ENCODE peak calls at places on chromosomes 3 and 15, in eight cellular contexts. K is substantia nigra; S is Karpas-422; Y is psoas muscle; J is neuronal stem cell; Z is ovary; X is mesenchymal stem cell; F is CD8-positive, alpha-beta T cell. R is an unnamed sample.

GRCh38 chr15:68183886-68184285 is 21.2 kb downstream of the CALML4 start:
- DNase-seq in Y (no peak), X (peak; percentile 66), F (no peak), J (no peak), K (no peak), S (no peak), Z (no peak), R (no peak)

GRCh38 chr15:50415752-50416404 is 8.3 kb upstream of the USP8 start:
- DNase-seq in S (no peak), X (peak; percentile 57), K (no peak), Z (no peak), F (no peak), Y (no peak), J (no peak), R (no peak)

GRCh38 chr3:155097009-155097349 is 16.9 kb downstream of the MME start:
- DNase-seq in J (no peak), K (no peak), X (no peak), F (no peak), S (no peak), Y (no peak), Z (no peak), R (no peak)

GRCh38 chr3:64445318-64446300 is 220.3 kb upstream of the PRICKLE2 start:
- DNase-seq in K (no peak), S (no peak), F (no peak), X (peak; percentile 64), Z (peak; percentile 71), J (peak; percentile 37), Y (no peak), R (no peak)

GRCh38 chr15:101051291-101052030 is 132.3 kb downstream of the LRRK1 start:
- DNase-seq in Y (no peak), X (no peak), J (no peak), Z (no peak), F (peak; percentile 42), K (no peak), S (no peak), R (peak; percentile 64)

GRCh38 chr15:62648954-62649353 is 393.6 kb upstream of the TPM1 start:
- DNase-seq in K (no peak), F (no peak), Y (no peak), Z (no peak), S (peak; percentile 69), X (peak; percentile 21), J (no peak), R (no peak)

GRCh38 chr3:110198717-110199587 is 861.6 kb upstream of the DPPA4 start:
- DNase-seq in Z (peak; percentile 9), F (no peak), S (no peak), K (no peak), Y (no peak), X (no peak), J (no peak), R (no peak)

GRCh38 chr15:61644550-61644949 is 415.4 kb upstream of the RORA start:
- DNase-seq in Z (no peak), K (no peak), X (no peak), J (no peak), Y (no peak), S (no peak), F (no peak), R (no peak)

GRCh38 chr3:156509209-156510174 is 45.4 kb downstream of the SSR3 start:
- DNase-seq in X (peak; percentile 69), K (no peak), Y (no peak), F (no peak), S (peak; percentile 86), J (peak; percentile 21), Z (no peak), R (no peak)

GRCh38 chr15:74950078-74951000 is 6.2 kb downstream of the RPP25 start:
- DNase-seq in K (no peak), J (peak; percentile 84), X (peak; percentile 83), F (peak; percentile 84), Z (peak; percentile 80), Y (peak; percentile 52), S (peak; percentile 91), R (peak; percentile 75)

GRCh38 chr3:40996382-40996781 is 202.9 kb upstream of the CTNNB1 start:
- DNase-seq in K (no peak), S (no peak), F (no peak), J (no peak), X (peak; percentile 50), Y (no peak), Z (no peak), R (no peak)

GRCh38 chr15:62619105-62619504 is 423.4 kb upstream of the TPM1 start:
- DNase-seq in K (no peak), J (no peak), S (no peak), X (no peak), F (no peak), Z (no peak), Y (no peak), R (no peak)

GRCh38 chr3:83849331-83849730 is 1109.5 kb upstream of the CADM2 start:
- DNase-seq in K (no peak), F (no peak), Y (no peak), Z (no peak), S (no peak), J (no peak), X (no peak), R (no peak)

GRCh38 chr15:66425837-66426236 is 39.1 kb downstream of the MAP2K1 start:
- DNase-seq in F (no peak), J (no peak), X (no peak), K (no peak), Y (no peak), S (no peak), Z (no peak), R (no peak)

GRCh38 chr3:126394179-126394976 is at the start of gene CFAP100:
- DNase-seq in K (no peak), Y (no peak), F (no peak), X (peak; percentile 48), J (peak; percentile 80), Z (peak; percentile 51), S (no peak), R (peak; percentile 82)

GRCh38 chr15:64987136-64987535 is 2.6 kb downstream of the SPG21 start:
- DNase-seq in X (no peak), J (no peak), Y (no peak), F (no peak), K (no peak), S (no peak), Z (no peak), R (no peak)

GRCh38 chr15:79682285-79682684 is 214.5 kb downstream of the MTHFS start:
- DNase-seq in Y (peak; percentile 27), F (no peak), S (no peak), Z (peak; percentile 31), J (no peak), X (peak; percentile 6), K (no peak), R (no peak)

GRCh38 chr15:79680721-79681120 is 216.1 kb downstream of the MTHFS start:
- DNase-seq in K (no peak), F (no peak), Z (no peak), J (peak; percentile 56), X (peak; percentile 62), Y (no peak), S (no peak), R (no peak)

GRCh38 chr15:79678032-79678701 is 218.6 kb downstream of the MTHFS start:
- DNase-seq in Z (no peak), X (no peak), S (no peak), J (no peak), F (no peak), Y (no peak), K (no peak), R (no peak)

DNA sequence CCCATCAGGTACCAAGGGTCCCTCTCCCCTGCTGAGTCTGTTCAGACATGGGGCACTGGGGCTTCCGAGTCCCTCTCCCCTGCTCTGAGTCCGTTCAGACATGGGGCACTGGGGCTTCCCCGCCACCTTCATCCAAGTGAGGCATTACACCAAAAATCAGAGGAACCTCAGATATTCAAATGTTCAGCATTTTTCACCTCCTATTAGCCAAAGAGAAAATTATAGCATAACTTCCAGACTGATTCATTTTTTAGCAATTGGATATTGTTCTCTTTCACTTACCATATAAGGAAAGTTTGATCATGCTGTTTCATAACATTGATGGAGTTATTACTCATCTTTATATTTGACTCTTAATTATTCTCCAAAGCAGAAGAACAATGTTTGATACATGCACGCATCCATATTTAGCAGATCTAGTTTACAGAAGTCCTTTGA is 213.9 kb downstream of the MTHFS start:
- DNase-seq in X (no peak), J (no peak), S (no peak), K (no peak), Y (no peak), Z (no peak), F (no peak), R (no peak)
- H3K27ac ChIP-seq in X (peak overlapping the region; percentile 83), J (no peak overlapping the region), S (no peak overlapping the region), K (no peak overlapping the region), Y (no peak overlapping the region), Z (no peak overlapping the region), F (no peak overlapping the region), R (no peak overlapping the region)

DNA sequence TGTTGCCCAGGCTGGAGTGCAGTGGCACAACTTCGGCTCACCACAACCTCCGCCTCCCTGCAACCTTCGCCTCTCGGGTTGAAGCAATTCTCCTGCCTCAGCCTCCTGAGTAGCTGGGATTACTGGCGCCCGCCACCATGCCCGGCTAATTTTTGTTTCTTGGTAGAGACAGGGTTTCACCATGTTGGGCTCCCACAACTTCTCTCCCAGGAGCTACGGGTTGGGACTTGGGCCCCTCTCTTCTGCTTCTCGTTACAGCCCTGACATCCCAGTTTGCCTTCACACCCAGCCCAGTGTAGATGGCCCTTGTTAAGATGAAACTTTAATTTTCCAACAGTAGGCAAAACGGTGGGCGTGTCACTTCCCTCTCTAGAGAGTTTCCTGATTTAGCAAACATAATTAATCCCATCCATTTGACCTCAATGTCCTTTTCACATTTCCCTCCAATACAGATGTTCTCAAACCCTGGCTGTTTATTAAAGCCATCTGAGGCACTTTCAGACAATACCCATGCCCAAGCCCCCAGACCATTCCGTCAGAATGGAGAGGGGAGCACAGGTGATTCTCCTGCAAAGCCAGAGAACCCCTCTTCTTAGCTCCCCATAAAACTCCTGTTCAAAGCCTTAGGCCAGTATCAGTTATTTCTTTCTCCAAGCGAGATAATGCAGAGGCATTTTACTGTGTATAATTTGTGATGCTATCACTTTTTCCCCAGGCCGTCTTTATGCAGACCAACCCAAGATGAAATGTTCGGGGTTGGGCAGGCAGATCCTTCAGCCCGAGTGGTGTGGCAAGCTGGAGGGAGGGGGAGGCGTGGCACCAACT is 245.7 kb downstream of the XXYLT1 start:
- DNase-seq in S (no peak), F (no peak), X (no peak), J (no peak), Y (no peak), Z (no peak), K (no peak), R (no peak)
- H3K27ac ChIP-seq in S (no peak overlapping the region), F (no peak overlapping the region), X (no peak overlapping the region), J (no peak overlapping the region), Y (no peak overlapping the region), Z (no peak overlapping the region), K (no peak overlapping the region), R (no peak overlapping the region)

GRCh38 chr3:42406727-42407450 is 3.5 kb downstream of the LYZL4 start:
- DNase-seq in F (no peak), X (no peak), Z (no peak), S (no peak), K (no peak), Y (no peak), J (no peak), R (no peak)
- H3K27ac ChIP-seq in F (no peak overlapping the region), X (no peak overlapping the region), Z (no peak overlapping the region), S (no peak overlapping the region), K (no peak overlapping the region), Y (no peak overlapping the region), J (no peak overlapping the region), R (no peak overlapping the region)

DNA sequence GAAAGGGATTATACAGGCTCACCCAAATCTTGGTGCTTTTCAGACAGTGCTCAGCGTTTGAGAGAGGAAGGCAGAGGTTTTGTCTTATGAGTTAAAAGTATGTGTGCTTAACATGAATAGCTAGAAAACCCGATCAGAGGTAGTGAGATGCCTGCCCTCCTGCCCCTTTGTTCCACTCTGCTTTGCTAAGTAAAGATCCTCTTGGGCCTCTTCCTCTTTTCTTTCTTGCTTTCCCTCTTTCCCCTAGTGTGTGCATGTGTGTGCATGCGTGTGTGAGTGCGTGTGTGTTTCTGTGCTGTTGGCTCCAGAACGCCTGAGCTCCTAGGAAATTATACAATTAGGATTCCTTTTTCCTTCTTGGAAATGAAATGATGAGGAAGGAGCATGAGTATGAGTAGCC is 261.3 kb upstream of the NR2E3 start:
- DNase-seq in Y (no peak), X (no peak), J (no peak), Z (no peak), S (no peak), K (no peak), F (no peak), R (no peak)
- H3K27ac ChIP-seq in Y (no peak overlapping the region), X (no peak overlapping the region), J (no peak overlapping the region), Z (no peak overlapping the region), S (no peak overlapping the region), K (no peak overlapping the region), F (no peak overlapping the region), R (no peak overlapping the region)